ENCODE peak calls at places on chromosomes 6 and 20, in six cellular contexts. K is H54, T is GM03348, V is NB4, Q is HAP-1, H is GM18507. C is an unnamed sample.

GRCh38 chr20:62598761-62599194 is 43.5 kb upstream of the SLCO4A1 start:
- DNase-seq in K (peak; percentile 95), T (no peak), V (peak; percentile 59), Q (peak; percentile 89), H (no peak), C (no peak)

GRCh38 chr6:113421997-113422396 is 435.1 kb upstream of the MARCKS start:
- DNase-seq in K (no peak), T (no peak), V (no peak), Q (no peak), H (no peak), C (no peak)

GRCh38 chr6:133223458-133224014 is 17.6 kb upstream of the EYA4 start:
- DNase-seq in K (no peak), T (no peak), V (no peak), Q (no peak), H (no peak), C (no peak)

GRCh38 chr20:62938105-62938888 is at the start of gene GID8:
- DNase-seq in K (peak; percentile 68), T (peak; percentile 78), V (peak; percentile 71), Q (peak; percentile 60), H (no peak), C (peak; percentile 62)

GRCh38 chr6:27672113-27672799 is 199.4 kb upstream of the ZNF184 start:
- DNase-seq in K (no peak), T (no peak), V (peak; percentile 93), Q (peak; percentile 69), H (no peak), C (peak; percentile 73)

GRCh38 chr6:30185846-30186484 is 22.6 kb downstream of the TRIM15 start:
- DNase-seq in K (no peak), T (no peak), V (no peak), Q (no peak), H (no peak), C (no peak)

GRCh38 chr6:112956696-112957525 is 609.8 kb downstream of the RFPL4B start:
- DNase-seq in K (no peak), T (peak; percentile 41), V (peak; percentile 5), Q (no peak), H (no peak), C (peak; percentile 94)

GRCh38 chr6:106513813-106514212 is 115.5 kb downstream of the RTN4IP1 start:
- DNase-seq in K (no peak), T (no peak), V (peak; percentile 59), Q (no peak), H (no peak), C (no peak)

GRCh38 chr6:12608016-12608860 is 108.3 kb upstream of the PHACTR1 start:
- DNase-seq in K (no peak), T (peak; percentile 47), V (peak; percentile 62), Q (no peak), H (peak; percentile 36), C (peak; percentile 53)

GRCh38 chr6:25637946-25638345 is 14.1 kb upstream of the SCGN start:
- DNase-seq in K (no peak), T (no peak), V (no peak), Q (no peak), H (no peak), C (no peak)

GRCh38 chr20:14331671-14332070 is 5.7 kb downstream of the FLRT3 start:
- DNase-seq in K (no peak), T (no peak), V (no peak), Q (no peak), H (no peak), C (no peak)

GRCh38 chr6:7033202-7033601 is 74.6 kb upstream of the RREB1 start:
- DNase-seq in K (no peak), T (no peak), V (no peak), Q (no peak), H (no peak), C (no peak)

GRCh38 chr6:133241901-133242760 is 974 bp downstream of the EYA4 start:
- DNase-seq in K (no peak), T (peak; percentile 8), V (no peak), Q (peak; percentile 56), H (no peak), C (peak; percentile 48)

GRCh38 chr20:37904008-37904675 is 1.2 kb downstream of the VSTM2L start:
- DNase-seq in K (no peak), T (no peak), V (no peak), Q (no peak), H (no peak), C (no peak)

GRCh38 chr20:56285496-56285895 is 37.0 kb downstream of the MC3R start:
- DNase-seq in K (no peak), T (no peak), V (no peak), Q (no peak), H (no peak), C (no peak)

GRCh38 chr20:37389844-37390275 is 43.9 kb downstream of the SRC start:
- DNase-seq in K (no peak), T (no peak), V (no peak), Q (no peak), H (no peak), C (no peak)

GRCh38 chr6:106510090-106510970 is 119.0 kb downstream of the RTN4IP1 start:
- DNase-seq in K (no peak), T (peak; percentile 31), V (peak; percentile 94), Q (peak; percentile 80), H (no peak), C (peak; percentile 54)

GRCh38 chr20:54172532-54172855 is 1.3 kb downstream of the CYP24A1 start:
- DNase-seq in K (no peak), T (no peak), V (no peak), Q (no peak), H (no peak), C (no peak)

GRCh38 chr6:127202676-127203075 is 64.0 kb upstream of the RNF146 start:
- DNase-seq in K (no peak), T (peak; percentile 18), V (no peak), Q (no peak), H (no peak), C (no peak)

GRCh38 chr6:127737009-127737486 is 160.1 kb downstream of the C6orf58 start:
- DNase-seq in K (peak; percentile 4), T (peak; percentile 64), V (peak; percentile 64), Q (peak; percentile 64), H (peak; percentile 11), C (peak; percentile 89)

GRCh38 chr6:57182017-57182432 is 9.9 kb downstream of the BAG2 start:
- DNase-seq in K (no peak), T (peak; percentile 9), V (no peak), Q (no peak), H (no peak), C (no peak)

GRCh38 chr20:21396921-21397340 is 395 bp downstream of the NKX2-4 start:
- DNase-seq in K (no peak), T (peak; percentile 31), V (no peak), Q (peak; percentile 43), H (no peak), C (no peak)

GRCh38 chr20:64119301-64119680 is 11.9 kb upstream of the NPBWR2 start:
- DNase-seq in K (no peak), T (no peak), V (no peak), Q (peak; percentile 8), H (no peak), C (no peak)

GRCh38 chr6:31776563-31776960 is 566 bp downstream of the VWA7 start:
- DNase-seq in K (no peak), T (no peak), V (no peak), Q (no peak), H (no peak), C (no peak)

GRCh38 chr20:37898301-37899104 is 4.4 kb upstream of the VSTM2L start:
- DNase-seq in K (no peak), T (no peak), V (no peak), Q (no peak), H (no peak), C (no peak)